ENCODE peak calls at places on chromosomes 7 and 10, in seven cellular contexts. W is dorsolateral prefrontal cortex; L is heart right ventricle; U is psoas muscle; Q is esophagus squamous epithelium; R is naive thymus-derived CD4-positive, alpha-beta T cell; Y is IMR-90. X is an unnamed sample.

GRCh38 chr7:73394416-73394815 is 39.2 kb upstream of the FZD9 start:
- DNase-seq in W (no peak), L (no peak), U (no peak), Q (no peak), R (no peak), Y (no peak), X (no peak)

GRCh38 chr10:75977146-75977545 is 545.7 kb downstream of the LRMDA start:
- DNase-seq in W (no peak), L (no peak), U (no peak), Q (no peak), R (no peak), Y (no peak), X (no peak)

GRCh38 chr10:17062009-17062408 is 67.6 kb downstream of the CUBN start:
- DNase-seq in W (no peak), L (no peak), U (no peak), Q (no peak), R (no peak), Y (peak; percentile 90), X (no peak)

GRCh38 chr10:12707461-12708185 is 293.9 kb downstream of the CCDC3 start:
- DNase-seq in W (no peak), L (no peak), U (no peak), Q (no peak), R (no peak), Y (peak; percentile 99), X (no peak)

GRCh38 chr7:137962875-137963507 is 38.9 kb downstream of the CREB3L2 start:
- DNase-seq in W (no peak), L (no peak), U (no peak), Q (no peak), R (no peak), Y (no peak), X (peak; percentile 24)

GRCh38 chr10:124625831-124626238 is 118.3 kb downstream of the FAM53B start:
- DNase-seq in W (no peak), L (peak; percentile 70), U (no peak), Q (no peak), R (no peak), Y (no peak), X (no peak)

GRCh38 chr10:79102056-79102874 is 33.5 kb downstream of the ZMIZ1 start:
- DNase-seq in W (no peak), L (peak; percentile 67), U (peak; percentile 68), Q (no peak), R (no peak), Y (peak; percentile 66), X (no peak)

GRCh38 chr10:112875474-112876267 is 74.4 kb upstream of the TCF7L2 start:
- DNase-seq in W (no peak), L (no peak), U (no peak), Q (no peak), R (no peak), Y (peak; percentile 86), X (peak; percentile 54)

GRCh38 chr10:112952282-112952991 is 2.4 kb downstream of the TCF7L2 start:
- DNase-seq in W (no peak), L (peak; percentile 26), U (peak; percentile 28), Q (no peak), R (no peak), Y (peak; percentile 38), X (no peak)

GRCh38 chr7:68828575-68828974 is 769.7 kb upstream of the AUTS2 start:
- DNase-seq in W (no peak), L (no peak), U (no peak), Q (no peak), R (no peak), Y (no peak), X (no peak)

GRCh38 chr7:108537229-108537628 is 11.3 kb upstream of the PNPLA8 start:
- DNase-seq in W (no peak), L (no peak), U (no peak), Q (no peak), R (no peak), Y (no peak), X (no peak)
- H3K27ac ChIP-seq in W (no peak overlapping the region), L (no peak overlapping the region), U (no peak overlapping the region), Q (no peak overlapping the region), R (no peak overlapping the region), Y (no peak overlapping the region), X (no peak overlapping the region)

DNA sequence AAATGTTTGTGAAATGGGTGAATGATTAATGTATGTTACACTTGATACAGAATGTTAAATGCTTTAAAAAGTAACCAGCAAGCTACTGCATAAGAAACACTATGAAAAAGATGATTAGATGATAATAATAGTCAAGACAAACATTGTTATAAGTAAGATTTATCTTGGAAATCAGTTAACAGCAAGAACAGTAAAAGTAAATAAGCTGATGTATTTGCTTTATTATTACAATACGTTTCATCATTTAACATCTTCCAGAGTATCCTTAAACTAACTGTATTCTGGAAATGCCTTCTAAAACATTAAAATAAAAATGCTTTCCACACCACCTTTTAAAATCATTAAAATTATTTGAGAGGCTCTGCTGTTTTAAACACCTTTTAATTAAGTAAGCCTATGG is 204.6 kb downstream of the RELN start:
- DNase-seq in W (no peak), L (no peak), U (no peak), Q (no peak), R (no peak), Y (no peak), X (no peak)
- H3K27ac ChIP-seq in W (no peak overlapping the region), L (no peak overlapping the region), U (no peak overlapping the region), Q (no peak overlapping the region), R (no peak overlapping the region), Y (no peak overlapping the region), X (no peak overlapping the region)

GRCh38 chr10:62077330-62078015 is 176.0 kb downstream of the ARID5B start:
- DNase-seq in W (no peak), L (no peak), U (no peak), Q (no peak), R (no peak), Y (no peak), X (no peak)
- H3K27ac ChIP-seq in W (peak overlapping the region; percentile 25), L (no peak overlapping the region), U (peak overlapping the region; percentile 73), Q (peak overlapping the region; percentile 84), R (peak overlapping the region; percentile 18), Y (peak overlapping the region; percentile 87), X (peak overlapping the region; percentile 90)

GRCh38 chr10:102868976-102869289 is 337 bp upstream of the AS3MT start:
- DNase-seq in W (no peak), L (no peak), U (no peak), Q (no peak), R (no peak), Y (no peak), X (no peak)
- H3K27ac ChIP-seq in W (no peak overlapping the region), L (no peak overlapping the region), U (no peak overlapping the region), Q (peak overlapping the region; percentile 52), R (no peak overlapping the region), Y (peak overlapping the region; percentile 43), X (no peak overlapping the region)

X was measured in epithelial cell of prostate.